ENCODE peak calls at places on chromosomes 13 and 19, in four cellular contexts. A is CD8-positive, alpha-beta memory T cell; Q is sigmoid colon; N is GM12865. K is an unnamed sample.

GRCh38 chr19:4495471-4495870 is 22.8 kb downstream of the PLIN4 start:
- DNase-seq in A (no peak), Q (no peak), N (peak; percentile 34), K (no peak)

GRCh38 chr19:9945319-9945966 is 9.1 kb upstream of the OLFM2 start:
- DNase-seq in Q (peak; percentile 98), N (no peak), A (no peak), K (peak; percentile 99)

GRCh38 chr13:88979465-88980180 is 1308.5 kb downstream of the SLITRK5 start:
- DNase-seq in Q (no peak), N (peak; percentile 27), A (no peak), K (no peak)

GRCh38 chr13:67977081-67977480 is 746.9 kb upstream of the PCDH9 start:
- DNase-seq in Q (no peak), A (no peak), N (no peak), K (no peak)

GRCh38 chr19:1183543-1184172 is 9.6 kb upstream of the SBNO2 start:
- DNase-seq in A (no peak), N (peak; percentile 87), Q (no peak), K (peak; percentile 48)

GRCh38 chr13:97474581-97474980 is 40.6 kb downstream of the RAP2A start:
- DNase-seq in N (no peak), A (no peak), Q (no peak), K (no peak)

GRCh38 chr13:77338961-77339401 is 12.1 kb upstream of the MYCBP2 start:
- DNase-seq in A (no peak), Q (no peak), N (peak; percentile 68), K (no peak)

GRCh38 chr13:109402976-109403375 is 383.4 kb downstream of the IRS2 start:
- DNase-seq in A (no peak), N (no peak), Q (no peak), K (no peak)

GRCh38 chr13:73765651-73766384 is 368.4 kb downstream of the KLF12 start:
- DNase-seq in A (peak; percentile 66), Q (peak; percentile 91), N (peak; percentile 63), K (no peak)

GRCh38 chr13:62287764-62288163 is 872.1 kb upstream of the PCDH20 start:
- DNase-seq in A (no peak), N (no peak), Q (no peak), K (no peak)

GRCh38 chr19:10612515-10613119 is 12.7 kb upstream of the SLC44A2 start:
- DNase-seq in N (no peak), A (no peak), Q (no peak), K (no peak)

GRCh38 chr19:47483200-47483599 is 819 bp downstream of the KPTN start:
- DNase-seq in N (no peak), Q (no peak), A (no peak), K (no peak)

GRCh38 chr13:28478127-28478526 is 16.8 kb downstream of the FLT1 start:
- DNase-seq in A (no peak), N (no peak), Q (no peak), K (no peak)

GRCh38 chr13:95154441-95154886 is 146.8 kb downstream of the ABCC4 start:
- DNase-seq in N (no peak), A (no peak), Q (no peak), K (no peak)

GRCh38 chr19:46786236-46787039 is 2.0 kb downstream of the SLC1A5 start:
- DNase-seq in A (peak; percentile 81), N (peak; percentile 83), Q (peak; percentile 89), K (peak; percentile 92)

GRCh38 chr13:50357586-50358118 is 342.4 kb downstream of the KCNRG start:
- DNase-seq in Q (peak; percentile 67), N (no peak), A (no peak), K (no peak)

GRCh38 chr13:44870456-44870929 is 118.8 kb downstream of the NUFIP1 start:
- DNase-seq in Q (no peak), A (no peak), N (no peak), K (no peak)

GRCh38 chr19:1266818-1267440 is 2.2 kb upstream of the CIRBP start:
- DNase-seq in Q (peak; percentile 88), N (peak; percentile 69), A (peak; percentile 69), K (no peak)

GRCh38 chr13:90485441-90485840 is 862.0 kb upstream of the MIR17HG start:
- DNase-seq in N (no peak), Q (no peak), A (no peak), K (no peak)

GRCh38 chr19:17555480-17555928 is at the start of gene COLGALT1:
- DNase-seq in A (peak; percentile 96), N (peak; percentile 98), Q (peak; percentile 99), K (peak; percentile 99)

GRCh38 chr19:44890366-44891015 is 563 bp upstream of the TOMM40 start:
- DNase-seq in A (no peak), Q (no peak), N (no peak), K (peak; percentile 100)

GRCh38 chr13:73708393-73708985 is 425.7 kb downstream of the KLF12 start:
- DNase-seq in A (peak; percentile 24), N (peak; percentile 64), Q (no peak), K (peak; percentile 24)

GRCh38 chr13:43948059-43948458 is 68.4 kb downstream of the LACC1 start:
- DNase-seq in Q (no peak), A (no peak), N (no peak), K (no peak)

GRCh38 chr13:102367836-102368235 is 34.0 kb downstream of the FGF14 start:
- DNase-seq in Q (no peak), N (no peak), A (no peak), K (peak; percentile 69)

GRCh38 chr13:40665061-40665753 is 1.2 kb downstream of the FOXO1 start:
- DNase-seq in A (no peak), Q (no peak), N (peak; percentile 65), K (peak; percentile 33)

GRCh38 chr19:4352701-4353121 is 9.3 kb downstream of the MPND start:
- DNase-seq in N (peak; percentile 76), A (peak; percentile 50), Q (peak; percentile 71), K (peak; percentile 24)

GRCh38 chr19:32866061-32866460 is 3.5 kb downstream of the SLC7A9 start:
- DNase-seq in Q (no peak), A (no peak), N (no peak), K (peak; percentile 13)

GRCh38 chr19:35895911-35896642 is 4.3 kb downstream of the NFKBID start:
- DNase-seq in A (no peak), N (no peak), Q (no peak), K (no peak)

GRCh38 chr13:89749888-89750287 is 1597.6 kb upstream of the MIR17HG start:
- DNase-seq in Q (no peak), A (no peak), N (no peak), K (no peak)

GRCh38 chr13:35672611-35673010 is 196.1 kb upstream of the MAB21L1 start:
- DNase-seq in Q (no peak), A (no peak), N (no peak), K (no peak)

DNA sequence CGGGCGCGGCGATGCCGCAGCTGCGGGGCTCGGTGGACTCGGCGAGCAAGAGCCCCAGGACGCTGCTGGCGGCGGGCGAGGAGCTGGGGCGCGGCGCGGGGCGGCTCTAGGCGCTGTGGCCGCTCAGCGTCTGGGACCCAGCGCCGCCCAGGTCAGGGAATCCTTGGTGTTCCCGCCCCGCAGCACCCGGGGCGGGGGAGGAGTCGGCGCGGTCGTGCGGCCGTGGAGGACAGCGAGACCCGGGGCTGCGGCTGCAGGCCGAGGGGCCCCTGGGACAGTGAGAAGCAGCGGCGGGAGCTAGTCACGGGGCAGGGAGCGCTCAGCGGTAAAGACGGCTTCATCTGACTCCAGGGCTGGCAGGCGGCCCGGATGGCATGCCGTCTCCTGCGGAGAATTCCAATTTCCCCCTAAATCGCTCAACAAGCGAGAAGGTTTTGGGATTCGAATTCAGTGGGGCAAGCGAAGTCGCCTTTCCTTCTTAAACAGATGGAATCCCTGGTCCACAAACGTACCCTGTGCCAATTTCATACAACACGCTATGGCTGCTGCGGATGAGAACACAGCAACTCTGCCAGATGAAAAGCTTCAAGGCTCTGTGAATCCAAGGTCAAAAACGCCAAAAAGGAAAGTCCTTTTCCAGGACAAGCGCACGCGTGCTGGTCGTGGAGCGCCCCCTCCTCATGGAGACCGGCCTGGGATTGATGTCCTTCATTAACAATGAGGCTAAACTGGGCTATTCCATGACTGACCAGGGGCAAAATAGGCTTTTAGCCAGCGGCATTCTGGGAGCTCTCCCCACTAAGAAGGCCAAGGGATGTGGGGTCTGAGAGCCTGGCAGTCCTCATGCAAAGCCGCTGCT is 4.2 kb upstream of the ZSCAN4 start:
- DNase-seq in N (no peak), Q (peak; percentile 75), A (no peak), K (peak; percentile 58)
- H3K4me3 ChIP-seq in N (peak overlapping the region; percentile 42), Q (peak overlapping the region; percentile 77), A (peak overlapping the region; percentile 6), K (peak overlapping the region; percentile 46)

GRCh38 chr13:33283195-33283910 is 2.2 kb downstream of the STARD13 start:
- DNase-seq in N (no peak), Q (no peak), A (no peak), K (no peak)

GRCh38 chr13:33284916-33285315 is 639 bp downstream of the STARD13 start:
- DNase-seq in Q (no peak), N (no peak), A (no peak), K (no peak)

GRCh38 chr13:33281951-33282595 is 3.5 kb downstream of the STARD13 start:
- DNase-seq in A (no peak), Q (no peak), N (no peak), K (no peak)

GRCh38 chr13:33285420-33286124 is at the start of gene STARD13:
- DNase-seq in N (peak; percentile 25), A (no peak), Q (peak; percentile 98), K (peak; percentile 98)

DNA sequence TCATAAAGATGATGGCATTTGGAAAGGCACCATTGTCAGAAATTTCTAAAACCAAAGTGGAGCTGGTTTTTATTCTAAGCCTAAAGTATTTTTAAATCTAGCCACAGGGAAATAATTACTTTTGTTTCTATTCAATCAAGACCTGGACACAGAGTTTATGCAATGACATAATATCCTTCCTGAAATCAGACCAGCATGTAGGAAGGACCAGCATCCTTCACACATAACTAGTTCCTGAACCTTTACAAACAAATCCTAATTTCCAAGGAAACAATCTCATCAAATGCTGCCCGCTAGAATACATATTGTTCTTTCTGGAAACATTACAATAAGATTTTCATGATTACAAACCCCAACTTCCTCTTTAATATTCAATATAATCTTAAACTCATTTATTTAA is 1.5 kb downstream of the STARD13 start:
- DNase-seq in Q (no peak), A (no peak), N (no peak), K (no peak)
- H3K4me3 ChIP-seq in Q (peak overlapping the region; percentile 69), A (no peak overlapping the region), N (no peak overlapping the region), K (peak overlapping the region; percentile 70)

DNA sequence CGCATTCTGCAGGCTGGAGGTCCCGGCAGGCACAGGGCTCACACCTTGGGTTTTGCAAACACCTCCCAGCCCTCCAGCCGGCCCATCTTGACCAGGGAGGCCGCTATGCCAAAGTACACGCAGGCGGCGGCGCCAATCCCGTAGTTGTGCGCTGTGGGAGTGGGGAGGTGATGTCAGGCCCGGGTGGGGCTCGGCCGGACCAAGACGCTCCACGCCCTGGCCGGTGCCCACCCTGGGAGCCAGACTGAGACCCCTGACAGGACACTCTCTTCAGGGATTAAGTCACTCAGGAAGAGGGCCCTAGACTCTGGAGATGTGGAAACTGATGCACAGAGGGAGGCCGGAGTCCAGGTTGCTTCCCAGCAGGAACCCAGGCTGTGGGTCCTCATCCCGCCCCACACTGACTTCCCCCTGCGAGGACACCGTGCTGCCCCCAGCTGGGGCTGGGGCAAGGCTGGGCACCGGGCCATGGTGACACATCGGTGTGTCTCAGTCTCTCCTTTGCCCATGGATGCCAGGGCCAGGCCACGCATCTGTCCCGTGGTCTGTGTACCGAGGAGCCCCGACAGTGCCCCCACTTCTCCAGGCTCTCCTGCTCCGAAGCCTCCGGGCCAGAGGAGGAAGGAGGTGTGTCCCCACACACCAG is 8.8 kb downstream of the NDUFA11 start:
- DNase-seq in N (no peak), Q (no peak), A (no peak), K (no peak)
- H3K4me3 ChIP-seq in N (no peak overlapping the region), Q (no peak overlapping the region), A (no peak overlapping the region), K (no peak overlapping the region)

DNA sequence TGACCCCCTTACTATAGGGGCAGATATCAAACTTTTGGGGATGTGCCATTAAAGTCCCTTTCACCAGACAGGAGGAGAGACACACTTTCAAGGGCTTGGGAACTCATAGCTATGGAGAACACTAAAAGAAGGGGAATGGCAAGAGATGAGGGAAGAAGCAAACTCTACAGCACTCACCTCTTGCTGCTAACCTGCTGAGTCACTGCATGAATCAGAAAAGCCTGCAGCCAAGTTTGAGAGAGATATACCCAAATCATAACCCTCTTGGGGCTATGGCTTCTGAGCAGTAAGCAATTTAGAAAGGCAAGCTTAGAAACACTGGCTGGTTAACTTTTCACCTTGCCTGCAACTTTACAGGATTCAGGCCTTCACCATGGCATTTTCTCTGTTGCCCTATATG is 1028.0 kb downstream of the UQCRFS1 start:
- DNase-seq in N (no peak), Q (no peak), A (no peak), K (peak; percentile 65)
- H3K4me3 ChIP-seq in N (no peak overlapping the region), Q (no peak overlapping the region), A (no peak overlapping the region), K (no peak overlapping the region)